ENCODE peak calls at places on chromosomes 13 and 19, in six cellular contexts. P, F, D, Y, S and X are unnamed samples.

GRCh38 chr13:21739771-21740170 is 68.9 kb downstream of the FGF9 start:
- DNase-seq in Y (no peak), F (no peak), D (no peak), P (no peak), S (no peak), X (no peak)

GRCh38 chr13:45206340-45206739 is 5.5 kb upstream of the KCTD4 start:
- DNase-seq in S (no peak), F (no peak), D (no peak), Y (peak), P (peak), X (peak)

GRCh38 chr13:27406178-27406939 is 18.1 kb upstream of the GTF3A start:
- DNase-seq in D (peak), P (peak), F (peak), S (peak), Y (no peak), X (peak)

GRCh38 chr13:50468849-50469669 is 374.4 kb downstream of the DLEU7 start:
- DNase-seq in P (no peak), D (no peak), S (no peak), F (no peak), Y (no peak), X (no peak)

GRCh38 chr19:33368074-33368864 is 5.2 kb upstream of the CEBPG start:
- DNase-seq in Y (no peak), F (no peak), S (no peak), D (no peak), P (peak), X (no peak)

GRCh38 chr19:32351807-32352630 is 6.6 kb downstream of the ZNF507 start:
- DNase-seq in F (no peak), S (no peak), P (peak), D (no peak), Y (no peak), X (no peak)

GRCh38 chr19:44111910-44112463 is 1.2 kb upstream of the ZNF225 start:
- DNase-seq in S (no peak), P (peak), Y (peak), D (peak), F (no peak), X (peak)

GRCh38 chr19:11887618-11888531 is at the start of gene ZNF69:
- DNase-seq in F (peak), P (peak), Y (no peak), S (peak), D (peak), X (peak)

GRCh38 chr19:50317115-50317514 is 12.1 kb downstream of the KCNC3 start:
- DNase-seq in F (no peak), Y (no peak), S (no peak), D (no peak), P (no peak), X (no peak)

GRCh38 chr19:41166888-41167804 is 25.9 kb upstream of the CYP2S1 start:
- DNase-seq in S (peak), D (no peak), P (no peak), F (peak), Y (no peak), X (no peak)

GRCh38 chr13:111661052-111661451 is 340.6 kb downstream of the TEX29 start:
- DNase-seq in Y (no peak), P (no peak), F (no peak), S (no peak), D (no peak), X (no peak)

DNA sequence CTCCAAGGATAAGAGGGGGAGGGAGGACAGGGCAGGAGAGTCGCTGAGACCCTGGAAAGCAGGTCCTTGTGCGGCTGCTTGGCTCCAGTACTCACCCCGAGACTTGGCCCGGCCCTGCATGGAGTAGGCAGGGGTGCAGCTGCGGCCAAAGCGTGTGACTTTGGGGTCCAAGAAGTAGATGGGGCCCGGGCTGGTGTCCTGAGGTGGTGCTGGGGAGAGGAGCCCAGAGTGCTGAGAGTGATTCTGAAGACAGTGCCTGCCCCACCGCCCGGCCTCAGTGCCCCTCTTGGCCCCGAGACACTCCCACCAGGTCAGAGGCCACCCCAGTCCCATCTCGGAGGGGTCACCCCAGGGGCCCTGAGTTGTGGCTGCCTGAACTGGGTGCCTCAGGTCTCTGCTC is 6.7 kb upstream of the SHC2 start:
- DNase-seq in S (no peak), D (no peak), Y (no peak), F (no peak), P (no peak), X (no peak)
- TF ChIP-seq CTCF in S (no peak), D (no peak), Y (no peak), F (no peak), P (no peak), X (no peak)

GRCh38 chr19:10706990-10707389 is 5.8 kb downstream of the QTRT1 start:
- DNase-seq in Y (peak), D (no peak), S (no peak), P (no peak), F (no peak), X (no peak)

GRCh38 chr19:10707440-10707839 is 6.2 kb downstream of the QTRT1 start:
- DNase-seq in S (no peak), D (no peak), P (no peak), Y (no peak), F (no peak), X (no peak)

GRCh38 chr19:10699650-10700335 is 1.4 kb upstream of the QTRT1 start:
- DNase-seq in P (peak), F (peak), S (peak), Y (peak), D (peak), X (peak)

DNA sequence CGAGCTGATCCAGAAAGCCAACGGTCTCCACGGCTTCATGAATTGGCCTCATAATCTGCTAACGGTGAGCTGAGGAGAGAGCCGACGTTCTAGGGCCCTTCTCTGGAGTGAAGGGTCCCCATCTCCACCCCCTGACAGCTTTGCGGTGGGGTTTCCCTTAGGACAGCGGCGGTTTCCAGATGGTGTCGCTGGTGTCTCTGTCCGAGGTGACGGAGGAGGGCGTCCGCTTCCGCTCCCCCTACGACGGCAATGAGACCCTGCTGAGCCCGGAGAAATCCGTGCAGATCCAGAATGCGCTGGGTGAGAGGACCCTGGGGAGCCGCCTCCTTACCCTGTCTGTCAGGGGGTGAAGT is 692 bp downstream of the QTRT1 start:
- DNase-seq in S (peak), F (peak), P (peak), D (peak), Y (no peak), X (peak)
- TF ChIP-seq CTCF in S (no peak), F (no peak), P (no peak), D (no peak), Y (no peak), X (no peak)

DNA sequence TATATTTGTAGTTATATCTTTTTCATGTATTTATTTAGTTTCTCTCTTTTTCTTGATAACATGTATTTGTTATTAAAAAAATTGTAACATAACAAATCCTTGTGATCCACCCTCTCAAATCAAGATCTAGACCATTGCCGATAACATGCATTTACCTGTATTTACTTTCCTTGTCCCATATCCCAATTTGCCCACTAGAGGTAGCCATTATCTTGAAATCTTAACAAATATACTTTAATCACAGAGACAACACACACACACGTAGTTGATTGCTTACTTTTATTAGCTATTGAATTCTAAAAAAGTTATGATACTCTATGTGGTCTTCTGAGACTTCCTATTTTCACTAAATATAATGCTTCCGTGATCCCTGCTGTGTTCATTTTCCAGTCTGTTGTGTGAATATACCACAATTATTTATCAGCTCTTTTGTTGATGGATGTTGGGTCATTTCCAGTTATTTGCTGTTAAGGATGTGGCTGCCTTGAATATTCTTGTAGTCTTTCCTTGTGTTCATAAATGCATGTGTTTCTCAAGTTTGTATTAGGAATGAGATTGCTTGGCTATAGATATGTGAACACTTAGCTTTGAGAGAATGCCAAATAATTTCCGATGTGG is 31.3 kb upstream of the ZMYM2 start:
- DNase-seq in D (no peak), S (no peak), Y (no peak), P (peak), F (no peak), X (no peak)
- TF ChIP-seq CTCF in D (peak), S (peak), Y (peak), P (peak), F (peak), X (peak)

GRCh38 chr19:1225451-1226226 is 12.2 kb downstream of the CBARP start:
- DNase-seq in D (no peak), S (no peak), P (no peak), F (no peak), Y (no peak), X (no peak)
- TF ChIP-seq CTCF in D (no peak), S (no peak), P (no peak), F (no peak), Y (no peak), X (no peak)